ENCODE peak calls at places on chromosomes 6 and 20, in five cellular contexts. R is Caki2; Y is COR-L47; O is activated CD4-positive, alpha-beta T cell treated with anti-CD3 and anti-CD28 coated beads, Interleukin-2, amount 50 U/mL, for 1 hour; Q is NCI-H1417 treated with DMSO at 0.1 percent for 48 hours. P is an unnamed sample.

GRCh38 chr6:113381957-113382356 is 475.2 kb upstream of the MARCKS start:
- DNase-seq in R (no peak), Y (peak), O (no peak), Q (no peak), P (peak)

GRCh38 chr6:139520321-139520768 is 145.9 kb upstream of the CITED2 start:
- DNase-seq in R (no peak), Y (no peak), O (no peak), Q (no peak), P (no peak)

GRCh38 chr20:45867129-45867810 is 9.9 kb downstream of the ZSWIM3 start:
- DNase-seq in R (no peak), Y (no peak), O (no peak), Q (no peak), P (no peak)

GRCh38 chr20:63029358-63030121 is 22.8 kb upstream of the BHLHE23 start:
- DNase-seq in R (no peak), Y (no peak), O (no peak), Q (no peak), P (peak)

GRCh38 chr20:11814276-11814675 is 103.4 kb upstream of the BTBD3 start:
- DNase-seq in R (no peak), Y (no peak), O (no peak), Q (no peak), P (no peak)

GRCh38 chr6:1135726-1136414 is 176.0 kb upstream of the FOXQ1 start:
- DNase-seq in R (no peak), Y (no peak), O (no peak), Q (no peak), P (no peak)

GRCh38 chr6:422423-423061 is 31.0 kb downstream of the IRF4 start:
- DNase-seq in R (peak), Y (no peak), O (no peak), Q (no peak), P (peak)

GRCh38 chr6:131116755-131117360 is 18.4 kb upstream of the AKAP7 start:
- DNase-seq in R (peak), Y (peak), O (no peak), Q (no peak), P (peak)

GRCh38 chr6:69846312-69846711 is 20.0 kb upstream of the COL19A1 start:
- DNase-seq in R (no peak), Y (no peak), O (no peak), Q (no peak), P (no peak)

GRCh38 chr6:117477988-117478852 is 4.3 kb upstream of the DCBLD1 start:
- DNase-seq in R (no peak), Y (no peak), O (no peak), Q (no peak), P (no peak)

GRCh38 chr6:18264338-18265098 is at the start of gene DEK:
- DNase-seq in R (peak), Y (peak), O (peak), Q (peak), P (peak)

GRCh38 chr20:24676353-24676977 is 207.0 kb downstream of the SYNDIG1 start:
- DNase-seq in R (no peak), Y (no peak), O (no peak), Q (no peak), P (no peak)

GRCh38 chr6:39296745-39297640 is 17.2 kb downstream of the KCNK17 start:
- DNase-seq in R (no peak), Y (no peak), O (no peak), Q (no peak), P (no peak)

GRCh38 chr6:89862281-89862680 is 32.0 kb upstream of the GJA10 start:
- DNase-seq in R (no peak), Y (no peak), O (no peak), Q (no peak), P (no peak)

GRCh38 chr20:10469599-10469998 is 34.5 kb downstream of the SLX4IP start:
- DNase-seq in R (peak), Y (peak), O (no peak), Q (peak), P (peak)

GRCh38 chr6:87401832-87402231 is 5.9 kb upstream of the CFAP206 start:
- DNase-seq in R (no peak), Y (no peak), O (no peak), Q (no peak), P (no peak)

GRCh38 chr6:80145509-80145908 is 39.0 kb downstream of the BCKDHB start:
- DNase-seq in R (no peak), Y (no peak), O (no peak), Q (no peak), P (no peak)

GRCh38 chr6:21100959-21101358 is 492.6 kb upstream of the SOX4 start:
- DNase-seq in R (no peak), Y (no peak), O (no peak), Q (no peak), P (no peak)

GRCh38 chr6:25637946-25638345 is 14.1 kb upstream of the SCGN start:
- DNase-seq in R (no peak), Y (peak), O (no peak), Q (peak), P (peak)

GRCh38 chr20:10784337-10785183 is 110.8 kb upstream of the JAG1 start:
- DNase-seq in R (peak), Y (peak), O (no peak), Q (peak), P (no peak)

GRCh38 chr6:17640477-17640917 is 40.4 kb downstream of the FAM8A1 start:
- DNase-seq in R (no peak), Y (no peak), O (no peak), Q (no peak), P (no peak)

GRCh38 chr6:150004101-150004782 is 21.1 kb downstream of the RAET1L start:
- DNase-seq in R (no peak), Y (no peak), O (peak), Q (no peak), P (no peak)

GRCh38 chr20:57240850-57241429 is 25.5 kb downstream of the BMP7 start:
- DNase-seq in R (no peak), Y (no peak), O (no peak), Q (no peak), P (no peak)

GRCh38 chr6:117138920-117139319 is 126.4 kb upstream of the VGLL2 start:
- DNase-seq in R (no peak), Y (no peak), O (no peak), Q (no peak), P (no peak)

GRCh38 chr20:13340088-13340487 is 119.0 kb downstream of the ISM1 start:
- DNase-seq in R (no peak), Y (no peak), O (no peak), Q (no peak), P (no peak)

GRCh38 chr6:95099410-95099809 is 477.9 kb upstream of the MANEA start:
- DNase-seq in R (no peak), Y (no peak), O (no peak), Q (no peak), P (no peak)

GRCh38 chr6:113744886-113745285 is 112.3 kb upstream of the MARCKS start:
- DNase-seq in R (no peak), Y (no peak), O (no peak), Q (no peak), P (no peak)

GRCh38 chr6:35140991-35141720 is at the start of gene TCP11:
- DNase-seq in R (no peak), Y (no peak), O (peak), Q (no peak), P (no peak)

GRCh38 chr6:166173292-166173951 is 5.8 kb upstream of the TBXT start:
- DNase-seq in R (no peak), Y (no peak), O (no peak), Q (no peak), P (peak)

GRCh38 chr6:11428895-11429294 is 108.7 kb upstream of the TMEM170B start:
- DNase-seq in R (peak), Y (no peak), O (no peak), Q (no peak), P (no peak)

GRCh38 chr6:14354919-14355572 is 237.5 kb downstream of the CD83 start:
- DNase-seq in R (no peak), Y (no peak), O (no peak), Q (no peak), P (no peak)

GRCh38 chr20:33567949-33568348 is 78.1 kb downstream of the CBFA2T2 start:
- DNase-seq in R (no peak), Y (no peak), O (no peak), Q (no peak), P (no peak)

GRCh38 chr6:46410330-46410953 is 80.8 kb downstream of the RCAN2 start:
- DNase-seq in R (no peak), Y (peak), O (peak), Q (no peak), P (peak)

GRCh38 chr6:25781134-25781533 is 26.6 kb downstream of the SLC17A4 start:
- DNase-seq in R (no peak), Y (no peak), O (no peak), Q (no peak), P (no peak)

GRCh38 chr6:37530294-37530693 is 30.6 kb upstream of the CCDC167 start:
- DNase-seq in R (no peak), Y (no peak), O (no peak), Q (no peak), P (no peak)